ENCODE peak calls at places on chromosome 1, in six cellular contexts. P, U, I, B, W and J are unnamed samples.
A peak's percentile ranks its signal among the peaks of the same experiment; 100 is the strongest.

GRCh38 chr1:39890267-39890666 is 7.0 kb upstream of the TRIT1 start:
- DNase-seq in P (no peak), U (no peak), I (no peak), B (no peak), W (no peak), J (no peak)

GRCh38 chr1:44678120-44678519 is 3.6 kb downstream of the ARMH1 start:
- DNase-seq in P (no peak), U (no peak), I (no peak), B (no peak), W (no peak), J (no peak)

GRCh38 chr1:19203440-19203839 is 6.6 kb downstream of the UBR4 start:
- DNase-seq in P (peak; percentile 85), U (no peak), I (no peak), B (no peak), W (no peak), J (no peak)

GRCh38 chr1:76759950-76760349 is 107.3 kb upstream of the ST6GALNAC5 start:
- DNase-seq in P (peak; percentile 3), U (no peak), I (no peak), B (no peak), W (no peak), J (no peak)

GRCh38 chr1:113207019-113207418 is 134.0 kb downstream of the LRIG2 start:
- DNase-seq in P (no peak), U (peak; percentile 29), I (no peak), B (no peak), W (no peak), J (no peak)

GRCh38 chr1:200518524-200518923 is 102.0 kb downstream of the KIF14 start:
- DNase-seq in P (peak; percentile 28), U (no peak), I (no peak), B (no peak), W (no peak), J (no peak)

GRCh38 chr1:13730751-13731482 is 30.9 kb downstream of the PRDM2 start:
- DNase-seq in P (peak; percentile 53), U (peak; percentile 34), I (peak; percentile 94), B (no peak), W (no peak), J (no peak)

GRCh38 chr1:6384962-6385672 is 8.4 kb downstream of the ACOT7 start:
- DNase-seq in P (no peak), U (no peak), I (no peak), B (no peak), W (no peak), J (no peak)

GRCh38 chr1:202146993-202147392 is 2.5 kb upstream of the ARL8A start:
- DNase-seq in P (no peak), U (no peak), I (no peak), B (no peak), W (no peak), J (no peak)

GRCh38 chr1:15472595-15472994 is 3.3 kb upstream of the CELA2B start:
- DNase-seq in P (no peak), U (peak; percentile 27), I (no peak), B (no peak), W (no peak), J (no peak)

GRCh38 chr1:24643362-24644346 is 552 bp downstream of the SRRM1 start:
- DNase-seq in P (no peak), U (peak; percentile 68), I (no peak), B (peak; percentile 28), W (no peak), J (peak; percentile 33)

GRCh38 chr1:18413906-18414305 is 66.8 kb upstream of the KLHDC7A start:
- DNase-seq in P (no peak), U (no peak), I (no peak), B (no peak), W (no peak), J (no peak)

GRCh38 chr1:185648858-185649589 is 85.2 kb upstream of the HMCN1 start:
- DNase-seq in P (no peak), U (no peak), I (no peak), B (no peak), W (no peak), J (no peak)

GRCh38 chr1:220966874-220967631 is 87.8 kb downstream of the HLX start:
- DNase-seq in P (peak; percentile 46), U (peak; percentile 92), I (no peak), B (no peak), W (no peak), J (no peak)

GRCh38 chr1:193406901-193407300 is 220.5 kb upstream of the B3GALT2 start:
- DNase-seq in P (peak; percentile 72), U (peak; percentile 41), I (no peak), B (peak; percentile 24), W (peak; percentile 28), J (peak; percentile 42)

GRCh38 chr1:197399691-197400521 is 131.9 kb downstream of the CRB1 start:
- DNase-seq in P (peak; percentile 51), U (peak; percentile 66), I (peak; percentile 11), B (peak; percentile 35), W (peak; percentile 59), J (peak; percentile 68)

GRCh38 chr1:90336552-90337324 is 341.8 kb downstream of the ZNF326 start:
- DNase-seq in P (no peak), U (no peak), I (no peak), B (no peak), W (no peak), J (no peak)

GRCh38 chr1:240031009-240031408 is 60.7 kb upstream of the FMN2 start:
- DNase-seq in P (peak; percentile 97), U (no peak), I (no peak), B (peak; percentile 68), W (peak; percentile 2), J (no peak)

GRCh38 chr1:55931272-55931940 is 648.0 kb downstream of the PLPP3 start:
- DNase-seq in P (peak; percentile 35), U (no peak), I (no peak), B (no peak), W (no peak), J (no peak)

GRCh38 chr1:55375617-55376258 is 160.6 kb upstream of the USP24 start:
- DNase-seq in P (peak; percentile 47), U (peak; percentile 64), I (no peak), B (peak; percentile 9), W (peak; percentile 34), J (peak; percentile 83)

GRCh38 chr1:202810615-202811295 is at the start of gene PCAT6:
- DNase-seq in P (peak; percentile 94), U (peak; percentile 98), I (peak; percentile 21), B (peak; percentile 95), W (peak; percentile 88), J (peak; percentile 95)

GRCh38 chr1:184854036-184854435 is 99.4 kb upstream of the EDEM3 start:
- DNase-seq in P (no peak), U (no peak), I (no peak), B (no peak), W (no peak), J (no peak)

GRCh38 chr1:29975036-29975694 is 738.8 kb downstream of the PTPRU start:
- DNase-seq in P (peak; percentile 49), U (peak; percentile 36), I (no peak), B (peak; percentile 12), W (peak; percentile 5), J (peak; percentile 52)

GRCh38 chr1:171127481-171127880 is 36.8 kb downstream of the FMO3 start:
- DNase-seq in P (peak; percentile 85), U (no peak), I (no peak), B (no peak), W (no peak), J (no peak)

GRCh38 chr1:27726173-27726793 is 522 bp downstream of the FAM76A start:
- DNase-seq in P (peak; percentile 20), U (peak; percentile 77), I (no peak), B (peak; percentile 64), W (peak; percentile 49), J (peak; percentile 74)

GRCh38 chr1:11645670-11646265 is 8.5 kb downstream of the FBXO2 start:
- DNase-seq in P (peak; percentile 60), U (peak; percentile 90), I (no peak), B (peak; percentile 58), W (peak; percentile 65), J (peak; percentile 73)

GRCh38 chr1:23044035-23044434 is 24.8 kb downstream of the KDM1A start:
- DNase-seq in P (no peak), U (no peak), I (no peak), B (no peak), W (no peak), J (no peak)

GRCh38 chr1:188689542-188689941 is 1788.1 kb downstream of the BRINP3 start:
- DNase-seq in P (peak; percentile 33), U (no peak), I (no peak), B (no peak), W (no peak), J (no peak)

GRCh38 chr1:156160744-156161181 is 7.4 kb downstream of the SEMA4A start:
- DNase-seq in P (peak; percentile 58), U (peak; percentile 92), I (no peak), B (no peak), W (no peak), J (peak; percentile 93)

GRCh38 chr1:215710340-215710971 is 143.4 kb downstream of the KCTD3 start:
- DNase-seq in P (peak; percentile 69), U (peak; percentile 70), I (no peak), B (peak; percentile 7), W (peak; percentile 59), J (peak; percentile 66)

GRCh38 chr1:99571092-99571734 is 74.7 kb upstream of the PALMD start:
- DNase-seq in P (no peak), U (no peak), I (no peak), B (no peak), W (no peak), J (no peak)
- TF ChIP-seq BHLHE40 in P (no peak), U (no peak), I (no peak), B (no peak), W (no peak), J (no peak)

DNA sequence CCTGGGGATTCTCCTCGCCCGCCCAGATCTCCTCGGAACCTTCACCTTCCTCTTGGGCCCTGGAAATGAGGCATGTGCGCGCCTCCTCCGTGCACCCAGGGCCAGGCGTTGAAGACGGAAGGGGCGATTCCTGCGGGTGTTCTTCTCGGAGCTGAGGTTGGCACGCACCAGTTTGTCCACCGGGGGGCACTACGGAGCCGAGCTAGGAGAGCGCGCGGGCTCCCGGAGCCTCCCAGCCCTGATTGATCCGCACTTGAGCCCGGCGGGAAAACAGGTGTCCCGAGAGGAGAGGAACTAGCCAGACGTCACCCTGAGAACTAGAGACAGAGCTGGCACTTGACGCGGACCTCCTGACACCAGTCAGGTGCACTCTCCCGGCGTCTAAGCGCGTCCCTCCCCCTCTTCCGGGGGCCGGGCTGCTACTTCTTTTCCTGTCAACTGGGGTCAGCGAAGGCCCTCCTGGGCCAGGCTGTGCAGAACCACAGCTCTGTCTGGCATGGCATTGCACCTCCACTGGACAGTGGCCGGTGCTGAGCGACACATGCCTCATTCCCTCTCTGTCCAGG is 18.3 kb upstream of the SERINC2 start:
- DNase-seq in P (peak; percentile 75), U (peak; percentile 86), I (peak; percentile 21), B (peak; percentile 78), W (peak; percentile 57), J (peak; percentile 97)
- TF ChIP-seq BHLHE40 in P (no peak), U (no peak), I (no peak), B (no peak), W (peak; percentile 8), J (no peak)

DNA sequence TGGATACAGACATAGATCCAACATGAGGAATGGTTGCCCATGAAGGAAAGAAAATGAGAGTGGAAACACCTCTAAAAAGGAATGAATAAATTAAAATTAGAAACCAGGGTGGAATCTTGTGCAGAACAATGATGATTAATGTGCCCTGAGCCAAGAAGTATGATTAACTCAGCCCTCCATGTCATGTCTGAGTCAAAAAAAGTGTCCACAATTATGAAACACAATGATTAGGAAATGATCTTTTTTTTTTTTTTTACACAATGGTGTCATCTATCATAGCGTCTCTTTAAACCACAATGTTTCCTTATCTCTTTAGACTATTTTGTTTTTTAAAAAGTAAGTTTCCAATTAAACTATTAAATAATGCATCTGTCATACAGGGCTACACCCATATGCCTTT is 78.9 kb upstream of the RAB4A start:
- DNase-seq in P (peak; percentile 35), U (no peak), I (no peak), B (no peak), W (no peak), J (no peak)
- TF ChIP-seq BHLHE40 in P (no peak), U (no peak), I (no peak), B (no peak), W (no peak), J (no peak)

GRCh38 chr1:103441342-103441741 is 84.2 kb upstream of the RNPC3 start:
- DNase-seq in P (no peak), U (no peak), I (no peak), B (no peak), W (no peak), J (no peak)
- TF ChIP-seq BHLHE40 in P (no peak), U (no peak), I (no peak), B (no peak), W (no peak), J (no peak)